ENCODE peak calls at places on chromosomes 3 and 15, in ten cellular contexts. S is neural crest cell, K is cardiac fibroblast, L is upper lobe of right lung, G is ovary, T is PC-3, Y is fibroblast of lung, B is HFFc6, V is foreskin fibroblast, R is pancreas. C is an unnamed sample.

GRCh38 chr3:54891540-54891897 is 36.3 kb downstream of the LRTM1 start:
- DNase-seq in B (peak), V (peak), L (peak), K (peak), R (peak), S (peak), T (peak), Y (peak), G (peak), C (no peak)

GRCh38 chr15:91491131-91491950 is 362.2 kb upstream of the SLCO3A1 start:
- DNase-seq in G (no peak), R (no peak), T (no peak), Y (no peak), K (peak), S (no peak), V (no peak), B (peak), L (no peak), C (no peak)

GRCh38 chr3:173529062-173529711 is 131.6 kb downstream of the NLGN1 start:
- DNase-seq in T (peak), R (no peak), B (no peak), L (peak), V (peak), S (no peak), K (peak), Y (peak), G (no peak), C (no peak)

GRCh38 chr15:85810075-85810474 is 15.3 kb upstream of the KLHL25 start:
- DNase-seq in K (peak), T (peak), S (no peak), B (no peak), V (no peak), L (no peak), G (no peak), Y (no peak), R (no peak), C (no peak)

GRCh38 chr15:73321496-73322344 is 47.0 kb downstream of the HCN4 start:
- DNase-seq in B (no peak), S (no peak), R (peak), V (no peak), T (no peak), L (peak), K (no peak), Y (no peak), G (no peak), C (peak)

GRCh38 chr3:174620138-174620537 is 239.0 kb upstream of the NAALADL2 start:
- DNase-seq in L (no peak), G (no peak), R (no peak), K (peak), V (peak), Y (peak), S (no peak), B (peak), T (peak), C (no peak)

GRCh38 chr3:51642462-51642861 is 28.6 kb upstream of the TEX264 start:
- DNase-seq in S (no peak), L (no peak), V (peak), K (peak), R (no peak), Y (peak), T (peak), G (no peak), B (no peak), C (no peak)

GRCh38 chr15:101028772-101029438 is 109.7 kb downstream of the LRRK1 start:
- DNase-seq in R (peak), T (no peak), V (no peak), B (no peak), S (no peak), K (no peak), Y (no peak), G (no peak), L (peak), C (peak)

GRCh38 chr15:31484986-31485385 is 158.4 kb downstream of the KLF13 start:
- DNase-seq in K (no peak), G (no peak), V (no peak), S (no peak), Y (no peak), B (no peak), L (peak), R (no peak), T (no peak), C (no peak)

GRCh38 chr3:196344663-196345062 is 6.5 kb upstream of the TM4SF19 start:
- DNase-seq in K (no peak), G (no peak), V (no peak), T (no peak), R (no peak), S (no peak), B (no peak), Y (no peak), L (no peak), C (no peak)

GRCh38 chr3:95134693-95135375 is 1072.0 kb downstream of the NSUN3 start:
- DNase-seq in Y (no peak), K (no peak), S (no peak), G (no peak), B (no peak), T (peak), L (no peak), V (no peak), R (no peak), C (no peak)

GRCh38 chr3:65371053-65371452 is 667.7 kb downstream of the MAGI1 start:
- DNase-seq in G (no peak), T (peak), B (no peak), S (no peak), K (no peak), L (no peak), V (no peak), Y (no peak), R (no peak), C (no peak)

GRCh38 chr3:12454808-12455121 is 29.5 kb upstream of the TSEN2 start:
- DNase-seq in T (peak), K (peak), L (no peak), B (peak), R (no peak), G (no peak), S (no peak), V (peak), Y (no peak), C (no peak)

GRCh38 chr15:97114900-97115763 is 784.6 kb downstream of the NR2F2 start:
- DNase-seq in B (no peak), T (no peak), S (no peak), K (no peak), G (no peak), Y (no peak), L (no peak), R (no peak), V (no peak), C (no peak)

GRCh38 chr3:54294214-54294613 is 171.9 kb downstream of the CACNA2D3 start:
- DNase-seq in T (no peak), Y (no peak), K (no peak), G (no peak), L (no peak), B (no peak), V (no peak), R (no peak), S (no peak), C (no peak)

GRCh38 chr15:52735231-52736089 is 54.7 kb downstream of the ONECUT1 start:
- DNase-seq in S (peak), V (peak), G (peak), K (peak), L (no peak), T (peak), R (no peak), B (peak), Y (peak), C (no peak)

GRCh38 chr3:10948326-10948725 is 44.2 kb upstream of the SLC6A1 start:
- DNase-seq in K (no peak), G (no peak), B (no peak), Y (no peak), T (no peak), V (no peak), R (peak), L (no peak), S (no peak), C (no peak)

GRCh38 chr15:76235186-76235826 is 76.0 kb downstream of the ETFA start:
- DNase-seq in L (no peak), G (no peak), T (peak), R (no peak), Y (peak), V (peak), K (peak), S (no peak), B (peak), C (no peak)

GRCh38 chr3:146313411-146314111 is 62.7 kb upstream of the PLSCR4 start:
- DNase-seq in S (no peak), G (no peak), L (no peak), V (peak), T (peak), B (peak), K (peak), Y (peak), R (no peak), C (no peak)

GRCh38 chr3:86782271-86782670 is 208.7 kb downstream of the VGLL3 start:
- DNase-seq in B (no peak), Y (peak), S (no peak), G (no peak), R (no peak), V (no peak), K (peak), L (no peak), T (no peak), C (no peak)

GRCh38 chr3:24493951-24494615 is 567 bp downstream of the THRB start:
- DNase-seq in K (peak), G (peak), V (peak), T (peak), L (peak), Y (peak), R (peak), S (peak), B (no peak), C (peak)

GRCh38 chr3:53495518-53496501 is 1.4 kb downstream of the CACNA1D start:
- DNase-seq in T (no peak), R (peak), S (no peak), V (peak), L (no peak), B (no peak), K (no peak), Y (no peak), G (peak), C (no peak)

GRCh38 chr3:158109804-158110657 is at the start of gene RSRC1:
- DNase-seq in T (peak), R (peak), Y (peak), L (peak), V (peak), G (peak), S (peak), B (peak), K (peak), C (peak)
- TF ChIP-seq CTCF in T (no peak), R (no peak), Y (no peak), L (no peak), V (no peak), G (no peak), S (no peak), B (no peak), K (no peak), C (no peak)

GRCh38 chr15:33009603-33010002 is 184.9 kb downstream of the FMN1 start:
- DNase-seq in K (no peak), Y (no peak), B (no peak), G (no peak), T (no peak), L (no peak), S (no peak), R (no peak), V (no peak), C (no peak)

GRCh38 chr15:33008284-33009011 is 186.1 kb downstream of the FMN1 start:
- DNase-seq in R (no peak), T (no peak), S (no peak), L (no peak), V (peak), B (peak), G (no peak), Y (peak), K (peak), C (no peak)

GRCh38 chr15:33009026-33009425 is 185.5 kb downstream of the FMN1 start:
- DNase-seq in R (no peak), S (no peak), K (no peak), G (no peak), V (no peak), T (no peak), B (no peak), L (no peak), Y (no peak), C (no peak)

GRCh38 chr15:33005582-33005981 is 188.9 kb downstream of the FMN1 start:
- DNase-seq in T (no peak), B (no peak), S (no peak), K (no peak), R (no peak), L (no peak), Y (no peak), G (no peak), V (no peak), C (no peak)

GRCh38 chr15:33007295-33007855 is 187.1 kb downstream of the FMN1 start:
- DNase-seq in S (no peak), V (peak), K (peak), R (no peak), L (no peak), Y (peak), G (no peak), B (peak), T (peak), C (no peak)
- TF ChIP-seq CTCF in S (peak), V (peak), K (peak), R (no peak), L (peak), Y (peak), G (no peak), B (peak), T (peak), C (peak)

GRCh38 chr3:31692714-31693113 is 160.0 kb downstream of the STT3B start:
- DNase-seq in T (no peak), G (no peak), K (no peak), S (no peak), Y (no peak), R (no peak), V (no peak), B (no peak), L (no peak), C (no peak)
- TF ChIP-seq CTCF in T (peak), G (no peak), K (no peak), S (no peak), Y (no peak), R (no peak), V (no peak), B (no peak), L (no peak), C (no peak)

DNA sequence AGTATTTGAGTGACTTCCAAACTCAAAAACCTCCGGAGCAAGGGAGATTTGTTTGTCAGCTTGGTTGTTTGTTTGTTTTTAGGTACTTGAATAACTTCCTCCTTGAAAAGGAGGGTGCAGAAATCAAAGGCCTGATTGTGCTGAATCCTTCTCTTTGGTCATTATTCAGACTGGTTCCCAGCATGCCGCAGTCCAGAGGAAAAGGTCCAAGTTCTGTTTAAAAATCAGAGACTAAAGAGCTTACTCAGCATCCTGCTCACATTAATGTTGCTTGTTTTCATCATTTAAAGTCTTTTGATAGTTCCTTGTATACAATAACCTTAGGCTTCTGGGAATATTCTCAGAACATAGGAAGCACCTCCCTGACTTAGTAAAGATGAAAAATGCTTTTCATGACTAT is 987 bp upstream of the SCG3 start:
- DNase-seq in Y (no peak), R (no peak), B (no peak), T (no peak), V (no peak), G (no peak), K (no peak), S (no peak), L (no peak), C (no peak)
- TF ChIP-seq CTCF in Y (no peak), R (no peak), B (no peak), T (no peak), V (no peak), G (no peak), K (no peak), S (no peak), L (no peak), C (no peak)

DNA sequence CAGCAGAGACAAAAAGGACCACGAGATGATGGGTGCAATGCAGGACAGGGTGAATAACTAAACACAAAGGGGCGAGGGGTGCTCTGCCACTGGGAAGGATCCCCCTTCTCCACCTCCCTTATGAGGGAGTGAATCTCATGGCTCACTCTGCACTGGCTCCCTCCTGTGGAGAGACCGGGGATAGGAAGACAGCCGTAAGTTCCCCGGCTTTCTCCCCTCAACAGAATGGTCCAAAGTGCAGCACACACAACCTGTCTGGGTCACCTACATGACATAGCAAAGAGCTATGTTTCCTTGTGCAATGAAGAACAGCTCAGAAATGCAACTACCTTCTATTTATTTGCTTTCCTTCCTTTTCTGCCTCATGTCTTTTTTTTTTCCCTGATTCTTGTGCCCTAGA is 7.8 kb upstream of the ACSBG1 start:
- DNase-seq in B (no peak), V (peak), T (peak), L (no peak), R (no peak), G (no peak), Y (no peak), S (peak), K (peak), C (no peak)
- TF ChIP-seq CTCF in B (peak), V (peak), T (peak), L (peak), R (no peak), G (no peak), Y (peak), S (peak), K (peak), C (peak)

GRCh38 chr15:78024883-78025282 is 52.6 kb downstream of the TBC1D2B start:
- DNase-seq in T (no peak), L (no peak), B (no peak), R (no peak), K (no peak), G (no peak), Y (no peak), V (no peak), S (no peak), C (no peak)
- TF ChIP-seq CTCF in T (no peak), L (no peak), B (no peak), R (no peak), K (no peak), G (no peak), Y (no peak), V (no peak), S (no peak), C (no peak)

C was measured in chondrocyte.